ENCODE peak calls at places on chromosomes 7 and 10, in five cellular contexts. E is HCT116; Q is RWPE2; U is kidney; S is CD8-positive, alpha-beta T cell. Z is an unnamed sample.

GRCh38 chr7:150399861-150400778 is 21.0 kb downstream of the ZNF775 start:
- DNase-seq in E (no peak), Q (no peak), U (peak; percentile 74), S (no peak), Z (no peak)

GRCh38 chr7:7156663-7157062 is 25.7 kb upstream of the C1GALT1 start:
- DNase-seq in E (no peak), Q (no peak), U (no peak), S (no peak), Z (no peak)

GRCh38 chr7:69245646-69246045 is 352.6 kb upstream of the AUTS2 start:
- DNase-seq in E (no peak), Q (no peak), U (no peak), S (no peak), Z (no peak)

GRCh38 chr10:70360215-70360614 is 22.2 kb downstream of the LRRC20 start:
- DNase-seq in E (no peak), Q (no peak), U (no peak), S (no peak), Z (no peak)

GRCh38 chr10:21534611-21535493 is 820 bp downstream of the MLLT10 start:
- DNase-seq in E (no peak), Q (no peak), U (peak; percentile 87), S (peak; percentile 54), Z (peak; percentile 54)

GRCh38 chr10:87550741-87551140 is 46.0 kb downstream of the MINPP1 start:
- DNase-seq in E (no peak), Q (no peak), U (no peak), S (no peak), Z (no peak)

GRCh38 chr10:3757638-3758490 is 27.1 kb downstream of the KLF6 start:
- DNase-seq in E (no peak), Q (no peak), U (no peak), S (peak; percentile 60), Z (peak; percentile 78)

GRCh38 chr7:140019172-140019571 is 43.6 kb downstream of the PARP12 start:
- DNase-seq in E (no peak), Q (no peak), U (no peak), S (no peak), Z (no peak)

GRCh38 chr10:49111320-49111698 is 4.0 kb downstream of the VSTM4 start:
- DNase-seq in E (no peak), Q (no peak), U (no peak), S (no peak), Z (no peak)

GRCh38 chr7:5143106-5143505 is 46.9 kb upstream of the WIPI2 start:
- DNase-seq in E (no peak), Q (no peak), U (no peak), S (peak; percentile 62), Z (no peak)

GRCh38 chr10:122084286-122085041 is 95.5 kb downstream of the TACC2 start:
- DNase-seq in E (no peak), Q (no peak), U (no peak), S (no peak), Z (no peak)

GRCh38 chr10:46516660-46517416 is 39.6 kb downstream of the GPRIN2 start:
- DNase-seq in E (no peak), Q (peak; percentile 59), U (no peak), S (peak; percentile 3), Z (no peak)

GRCh38 chr10:25758041-25758457 is 176.0 kb upstream of the MYO3A start:
- DNase-seq in E (peak; percentile 26), Q (no peak), U (no peak), S (no peak), Z (peak; percentile 22)
- TF ChIP-seq CTCF in E (peak; percentile 74), Q (peak; percentile 46), U (peak; percentile 59), S (no peak), Z (peak; percentile 46)

DNA sequence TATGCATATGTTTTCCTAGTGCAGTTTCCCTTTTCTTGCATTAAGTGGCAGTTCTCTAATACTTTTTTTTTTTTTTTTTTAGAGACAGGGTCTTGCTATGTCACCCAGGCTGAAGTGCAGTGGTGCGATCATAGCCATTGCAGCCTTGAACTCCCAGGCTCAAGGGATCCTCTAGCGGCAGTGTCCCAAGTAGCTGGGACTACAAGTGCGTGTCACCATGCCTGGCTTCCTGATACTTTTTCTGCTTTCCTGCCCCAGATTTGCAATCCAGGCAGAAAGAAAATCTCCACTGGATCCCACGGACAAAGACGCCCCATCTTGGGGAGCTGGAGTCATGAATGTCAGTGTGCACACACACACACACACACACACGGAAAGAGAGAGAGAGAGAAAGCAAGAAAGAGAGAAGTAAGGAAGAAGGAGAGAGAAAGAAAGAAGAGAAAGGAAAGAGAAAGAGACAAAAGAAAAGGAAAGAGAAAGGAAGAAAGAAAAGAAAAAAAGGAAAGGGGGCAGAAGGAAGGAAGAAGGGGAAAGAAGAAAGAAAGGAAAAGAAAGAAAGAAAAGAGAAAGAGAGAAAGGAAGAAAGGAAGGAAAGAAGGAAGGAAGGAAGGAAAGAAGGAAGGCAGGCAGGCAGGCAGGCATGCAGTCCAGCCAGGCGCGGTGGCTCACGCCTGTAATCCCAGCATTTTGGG is 37.5 kb upstream of the OCM2 start:
- DNase-seq in E (peak; percentile 18), Q (no peak), U (peak; percentile 4), S (no peak), Z (no peak)
- TF ChIP-seq CTCF in E (peak; percentile 28), Q (no peak), U (no peak), S (no peak), Z (no peak)

GRCh38 chr7:138738114-138738513 is 37.0 kb upstream of the SVOPL start:
- DNase-seq in E (no peak), Q (no peak), U (no peak), S (no peak), Z (no peak)

GRCh38 chr7:138738551-138739335 is 37.6 kb upstream of the SVOPL start:
- DNase-seq in E (peak; percentile 78), Q (no peak), U (peak; percentile 91), S (peak; percentile 88), Z (peak; percentile 76)

GRCh38 chr7:138735399-138735798 is 34.2 kb upstream of the SVOPL start:
- DNase-seq in E (no peak), Q (no peak), U (peak; percentile 52), S (no peak), Z (no peak)

GRCh38 chr7:138741453-138741735 is 40.2 kb upstream of the SVOPL start:
- DNase-seq in E (no peak), Q (no peak), U (no peak), S (no peak), Z (no peak)

GRCh38 chr7:138739859-138740258 is 38.7 kb upstream of the SVOPL start:
- DNase-seq in E (no peak), Q (no peak), U (peak; percentile 15), S (no peak), Z (no peak)
- TF ChIP-seq CTCF in E (no peak), Q (no peak), U (no peak), S (no peak), Z (no peak)

GRCh38 chr7:156820445-156821063 is 72.4 kb downstream of the LMBR1 start:
- DNase-seq in E (no peak), Q (no peak), U (no peak), S (no peak), Z (no peak)
- TF ChIP-seq CTCF in E (peak; percentile 56), Q (no peak), U (no peak), S (no peak), Z (no peak)

GRCh38 chr10:19713800-19714525 is 102.3 kb upstream of the PLXDC2 start:
- DNase-seq in E (no peak), Q (no peak), U (no peak), S (no peak), Z (no peak)
- TF ChIP-seq CTCF in E (no peak), Q (no peak), U (no peak), S (no peak), Z (no peak)

DNA sequence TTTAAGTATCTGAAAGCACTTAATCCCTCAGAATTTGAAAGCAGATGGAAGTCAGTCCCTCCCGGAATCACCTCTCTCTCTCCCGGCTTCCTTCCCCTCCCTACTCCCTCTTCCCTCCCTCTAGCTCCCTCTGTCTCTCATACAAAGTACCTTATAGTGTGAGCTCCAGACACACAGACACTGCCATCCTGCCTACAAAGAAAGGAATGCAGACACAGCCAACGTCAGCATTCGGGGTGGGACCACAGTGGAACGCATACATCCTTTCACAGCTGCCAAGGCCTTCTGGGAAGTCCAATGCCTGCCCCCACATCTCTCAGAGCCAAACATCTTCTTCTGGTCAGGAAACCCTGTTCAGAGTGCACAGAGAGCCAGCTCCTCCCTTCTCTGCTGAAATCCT is 9.3 kb downstream of the NOD1 start:
- DNase-seq in E (peak; percentile 8), Q (no peak), U (no peak), S (no peak), Z (no peak)
- TF ChIP-seq CTCF in E (peak; percentile 19), Q (peak; percentile 28), U (peak; percentile 41), S (no peak), Z (no peak)

Z was measured in GM10248.